ENCODE peak calls at places on chromosomes 11 and 22, in four cellular contexts. A, R, E and G are unnamed samples.

GRCh38 chr11:45847908-45848316 is 637 bp downstream of the CRY2 start:
- DNase-seq in A (peak), E (peak), R (peak), G (peak)

GRCh38 chr11:103222801-103223200 is 113.6 kb downstream of the DYNC2H1 start:
- DNase-seq in A (no peak), E (no peak), R (no peak), G (no peak)

GRCh38 chr22:21443735-21444421 is 23.3 kb upstream of the TMEM191C start:
- DNase-seq in R (no peak), A (no peak), E (peak), G (peak)

GRCh38 chr11:17848709-17849108 is 114.1 kb downstream of the KCNC1 start:
- DNase-seq in A (no peak), R (no peak), E (no peak), G (no peak)

GRCh38 chr11:65743928-65744698 is 23.5 kb upstream of the RNASEH2C start:
- DNase-seq in A (no peak), R (no peak), E (peak), G (no peak)

GRCh38 chr22:49966041-49966715 is 5.6 kb downstream of the PIM3 start:
- DNase-seq in E (peak), R (no peak), A (peak), G (peak)

GRCh38 chr22:46121079-46121478 is 29.2 kb upstream of the PPARA start:
- DNase-seq in E (no peak), R (no peak), A (no peak), G (no peak)

GRCh38 chr11:18986744-18987143 is 47.5 kb upstream of the MRGPRX1 start:
- DNase-seq in E (no peak), A (no peak), R (no peak), G (no peak)

GRCh38 chr11:28017816-28018215 is 90.1 kb downstream of the KIF18A start:
- DNase-seq in R (no peak), A (no peak), E (no peak), G (no peak)

GRCh38 chr22:43131773-43132501 is 11.3 kb downstream of the MCAT start:
- DNase-seq in R (no peak), A (no peak), E (no peak), G (peak)

GRCh38 chr11:18836415-18836814 is 44.8 kb upstream of the PTPN5 start:
- DNase-seq in R (no peak), A (no peak), E (no peak), G (no peak)

DNA sequence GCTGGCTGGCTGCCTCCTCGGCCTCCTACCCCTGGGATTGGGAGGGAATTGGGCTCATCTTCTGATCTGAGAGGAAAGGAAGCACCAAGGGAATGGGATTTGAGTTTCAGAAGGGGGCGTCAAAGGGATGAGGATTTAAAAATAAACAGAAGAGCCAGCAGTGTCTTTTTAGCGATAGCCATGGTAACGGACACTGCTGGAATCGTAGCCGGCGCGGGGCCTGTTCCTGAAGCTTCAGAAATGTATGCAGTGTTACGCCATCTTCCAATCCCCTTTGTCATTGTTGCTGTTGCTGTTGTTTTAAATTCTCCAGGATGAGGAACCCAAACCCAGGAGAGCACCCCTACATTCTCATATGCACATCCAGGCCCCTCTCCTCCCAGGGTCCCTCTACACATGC is 561.3 kb upstream of the CADM1 start:
- DNase-seq in A (no peak), E (no peak), R (no peak), G (no peak)
- H3K27ac ChIP-seq in A (no peak), E (no peak), R (no peak), G (no peak)

DNA sequence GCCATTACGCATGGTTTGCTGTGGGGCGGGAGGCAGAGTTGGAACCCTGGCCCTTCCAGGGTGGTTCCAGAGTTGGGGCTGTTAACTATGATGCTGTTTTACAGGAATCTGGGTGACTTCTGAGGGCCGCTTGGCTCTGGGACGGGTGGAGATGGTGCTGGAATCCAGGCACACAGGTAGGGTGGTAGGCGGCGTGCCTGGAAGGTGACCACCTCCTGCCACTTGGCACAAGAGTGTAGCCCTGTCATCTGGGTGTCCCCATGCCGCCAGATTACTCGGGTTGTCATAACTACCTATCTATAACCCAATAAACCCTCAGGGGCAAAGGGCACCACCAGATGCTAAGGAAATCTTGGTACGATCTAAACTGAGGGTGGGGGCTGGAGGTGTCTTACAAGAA is 1.3 kb downstream of the CARS1 start:
- DNase-seq in R (no peak), E (no peak), A (no peak), G (no peak)
- H3K27ac ChIP-seq in R (no peak), E (peak), A (peak), G (no peak)

DNA sequence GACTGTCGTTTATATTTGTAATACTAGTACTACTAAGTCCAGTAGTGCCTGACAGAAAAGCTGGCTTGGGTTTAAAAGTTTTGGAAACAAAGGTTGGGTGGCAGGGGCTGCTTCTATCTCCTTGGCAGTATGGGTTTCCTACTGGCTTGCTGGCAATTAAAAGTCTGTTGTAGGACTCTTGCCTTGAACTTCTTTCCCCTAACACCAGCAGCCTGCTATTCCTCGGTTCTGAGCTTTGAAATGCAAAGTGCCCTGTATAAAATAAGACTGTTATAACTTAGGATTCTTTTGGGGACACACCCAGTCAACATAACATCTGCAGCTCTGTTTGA is 1.3 kb downstream of the RNF169 start:
- DNase-seq in A (no peak), R (no peak), E (no peak), G (no peak)
- H3K27ac ChIP-seq in A (peak), R (peak), E (peak), G (no peak)

GRCh38 chr11:72787262-72788104 is 6.4 kb downstream of the STARD10 start:
- DNase-seq in A (no peak), R (no peak), E (no peak), G (no peak)
- H3K27ac ChIP-seq in A (no peak), R (peak), E (peak), G (no peak)

GRCh38 chr11:74949748-74950127 is 672 bp downstream of the SPCS2 start:
- DNase-seq in A (no peak), E (no peak), R (no peak), G (no peak)
- H3K27ac ChIP-seq in A (peak), E (peak), R (peak), G (peak)

GRCh38 chr11:96149743-96150555 is 193.0 kb downstream of the MAML2 start:
- DNase-seq in A (no peak), E (no peak), R (no peak), G (no peak)
- H3K27ac ChIP-seq in A (no peak), E (no peak), R (no peak), G (no peak)

GRCh38 chr11:74138021-74138420 is 32.8 kb downstream of the C2CD3 start:
- DNase-seq in E (no peak), A (no peak), R (no peak), G (no peak)
- H3K27ac ChIP-seq in E (peak), A (peak), R (peak), G (no peak)

DNA sequence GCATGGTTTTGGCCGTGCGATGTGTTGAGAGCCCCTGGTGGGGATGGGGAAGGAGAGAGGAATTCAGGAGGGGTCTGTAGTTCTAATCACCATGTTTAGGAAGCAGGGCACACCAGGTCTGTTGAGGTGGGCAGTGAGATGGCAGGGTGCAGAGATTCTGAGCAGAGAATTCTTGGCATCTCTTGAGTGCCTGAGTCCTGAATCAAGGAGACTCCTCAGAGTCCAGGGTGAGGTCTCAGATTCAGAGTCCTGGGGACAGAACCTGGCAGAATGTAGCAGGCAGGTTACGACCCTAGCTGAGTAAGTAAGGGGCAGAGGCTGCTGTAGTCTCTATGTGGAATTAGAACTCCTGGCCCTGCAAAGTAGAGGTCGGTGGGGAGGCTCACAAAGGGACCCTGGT is 12.9 kb downstream of the PARVA start:
- DNase-seq in E (no peak), R (no peak), A (no peak), G (no peak)
- H3K27ac ChIP-seq in E (peak), R (peak), A (no peak), G (no peak)

DNA sequence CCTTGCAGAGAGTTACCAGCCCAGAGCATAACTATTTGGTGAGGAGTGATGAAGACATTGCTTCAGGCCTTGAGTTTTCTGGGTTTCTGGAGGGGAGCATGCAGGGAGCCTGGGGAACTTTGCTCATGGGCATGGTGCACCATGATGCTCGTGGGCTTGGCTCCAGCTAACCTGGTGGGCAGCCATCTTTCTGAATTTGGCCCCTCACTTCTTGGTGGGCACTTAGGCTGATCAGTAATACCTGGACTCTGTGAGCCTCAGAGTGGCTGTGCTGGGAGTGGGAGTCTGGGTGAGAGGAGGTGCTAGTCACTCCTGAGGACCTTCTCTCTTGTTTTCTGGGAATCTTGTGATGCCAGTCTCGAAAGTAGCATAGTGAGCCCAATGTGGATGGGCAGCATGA is 30.6 kb downstream of the AMPD3 start:
- DNase-seq in R (no peak), E (no peak), A (no peak), G (no peak)
- H3K27ac ChIP-seq in R (no peak), E (no peak), A (no peak), G (no peak)